ENCODE peak calls at places on chromosomes 1 and 21, in six cellular contexts. T, G, W, L, M and B are unnamed samples.

GRCh38 chr1:77473690-77474089 is 191.9 kb downstream of the AK5 start:
- DNase-seq in T (no peak), G (no peak), W (no peak), L (peak), M (peak), B (no peak)

GRCh38 chr1:48250572-48250971 is 28.1 kb downstream of the SLC5A9 start:
- DNase-seq in T (no peak), G (peak), W (no peak), L (no peak), M (no peak), B (no peak)

GRCh38 chr1:110477445-110477957 is 26.6 kb downstream of the PROK1 start:
- DNase-seq in T (no peak), G (no peak), W (no peak), L (no peak), M (no peak), B (no peak)

GRCh38 chr1:184036517-184036949 is 995 bp downstream of the COLGALT2 start:
- DNase-seq in T (peak), G (no peak), W (no peak), L (no peak), M (peak), B (no peak)

GRCh38 chr1:101992816-101993575 is 3.7 kb downstream of the OLFM3 start:
- DNase-seq in T (no peak), G (no peak), W (no peak), L (no peak), M (peak), B (no peak)

GRCh38 chr21:45467221-45467779 is 62.3 kb downstream of the COL18A1 start:
- DNase-seq in T (no peak), G (no peak), W (no peak), L (no peak), M (no peak), B (peak)

GRCh38 chr1:63359561-63359960 is 7.9 kb upstream of the ALG6 start:
- DNase-seq in T (no peak), G (no peak), W (no peak), L (no peak), M (no peak), B (no peak)

GRCh38 chr21:42056468-42056867 is 14.6 kb upstream of the UMODL1 start:
- DNase-seq in T (no peak), G (peak), W (no peak), L (no peak), M (no peak), B (no peak)

GRCh38 chr1:42312576-42313212 is 22.3 kb downstream of the FOXJ3 start:
- DNase-seq in T (no peak), G (no peak), W (no peak), L (no peak), M (no peak), B (no peak)

GRCh38 chr1:70487910-70488665 is 77.0 kb downstream of the CTH start:
- DNase-seq in T (no peak), G (no peak), W (no peak), L (no peak), M (peak), B (no peak)

GRCh38 chr1:157073944-157074685 is 25.5 kb downstream of the ETV3L start:
- DNase-seq in T (no peak), G (peak), W (peak), L (no peak), M (peak), B (peak)

GRCh38 chr21:29725025-29725736 is 214.6 kb downstream of the GRIK1 start:
- DNase-seq in T (no peak), G (no peak), W (no peak), L (no peak), M (no peak), B (no peak)

GRCh38 chr1:7576946-7577657 is 194.0 kb upstream of the VAMP3 start:
- DNase-seq in T (no peak), G (no peak), W (no peak), L (no peak), M (no peak), B (peak)

GRCh38 chr1:109501644-109502367 is 7.7 kb downstream of the AMIGO1 start:
- DNase-seq in T (no peak), G (no peak), W (no peak), L (no peak), M (no peak), B (no peak)

GRCh38 chr1:156291226-156292061 is 4.0 kb downstream of the GLMP start:
- DNase-seq in T (peak), G (peak), W (peak), L (no peak), M (peak), B (peak)

GRCh38 chr21:40512590-40512989 is 334.4 kb downstream of the DSCAM start:
- DNase-seq in T (no peak), G (no peak), W (no peak), L (no peak), M (no peak), B (no peak)

GRCh38 chr1:9787702-9788101 is 36.1 kb downstream of the CLSTN1 start:
- DNase-seq in T (no peak), G (no peak), W (no peak), L (no peak), M (no peak), B (no peak)

GRCh38 chr1:153550827-153551512 is 1.9 kb upstream of the S100A3 start:
- DNase-seq in T (no peak), G (no peak), W (peak), L (no peak), M (no peak), B (peak)

GRCh38 chr1:163412216-163412615 is 90.5 kb downstream of the NUF2 start:
- DNase-seq in T (no peak), G (no peak), W (no peak), L (no peak), M (no peak), B (no peak)

GRCh38 chr1:85264150-85264549 is 4.7 kb upstream of the C1orf52 start:
- DNase-seq in T (no peak), G (no peak), W (no peak), L (no peak), M (no peak), B (no peak)

GRCh38 chr1:85262985-85263384 is 3.5 kb upstream of the C1orf52 start:
- DNase-seq in T (no peak), G (no peak), W (no peak), L (no peak), M (no peak), B (no peak)

GRCh38 chr1:85259118-85259865 is at the start of gene C1orf52:
- DNase-seq in T (peak), G (peak), W (peak), L (peak), M (peak), B (peak)

GRCh38 chr1:85259866-85260345 is 444 bp upstream of the C1orf52 start:
- DNase-seq in T (no peak), G (no peak), W (no peak), L (no peak), M (no peak), B (no peak)

GRCh38 chr1:85258536-85259117 is 835 bp downstream of the C1orf52 start:
- DNase-seq in T (no peak), G (no peak), W (no peak), L (no peak), M (peak), B (no peak)
- TF ChIP-seq CTCF in T (peak), G (no peak), W (no peak), L (peak), M (no peak), B (no peak)

DNA sequence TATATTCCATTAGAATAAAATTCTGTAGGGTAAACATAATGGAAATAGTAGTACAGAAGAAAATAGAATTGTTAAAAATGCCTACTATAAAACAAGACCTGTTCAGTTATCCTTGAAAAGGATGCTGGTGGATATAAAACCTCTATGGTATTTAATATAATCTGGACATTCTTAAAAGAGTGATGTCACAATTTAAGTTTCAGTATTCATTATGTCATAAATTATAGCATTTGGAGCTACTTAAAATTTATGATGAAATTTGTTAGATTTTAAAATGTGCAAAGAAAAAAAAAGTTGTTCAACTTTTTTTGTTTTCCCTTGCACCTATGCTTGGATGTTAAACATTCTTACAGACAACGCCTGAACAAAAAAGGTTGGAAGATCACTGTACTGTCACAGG is 50.3 kb downstream of the USP48 start:
- DNase-seq in T (no peak), G (no peak), W (no peak), L (no peak), M (no peak), B (no peak)
- TF ChIP-seq CTCF in T (no peak), G (no peak), W (no peak), L (no peak), M (no peak), B (no peak)

GRCh38 chr1:1619917-1620361 is 4.6 kb downstream of the MIB2 start:
- DNase-seq in T (no peak), G (no peak), W (no peak), L (no peak), M (no peak), B (no peak)
- TF ChIP-seq CTCF in T (no peak), G (no peak), W (no peak), L (no peak), M (peak), B (no peak)

GRCh38 chr1:44361478-44361877 is 6.4 kb upstream of the ERI3 start:
- DNase-seq in T (no peak), G (no peak), W (no peak), L (no peak), M (no peak), B (no peak)
- TF ChIP-seq CTCF in T (peak), G (no peak), W (no peak), L (peak), M (no peak), B (no peak)

GRCh38 chr1:58921342-58921741 is 137.5 kb upstream of the JUN start:
- DNase-seq in T (no peak), G (no peak), W (no peak), L (no peak), M (no peak), B (no peak)

GRCh38 chr1:58923090-58923470 is 139.2 kb upstream of the JUN start:
- DNase-seq in T (no peak), G (no peak), W (no peak), L (no peak), M (no peak), B (no peak)

GRCh38 chr1:58924016-58924565 is 140.2 kb upstream of the JUN start:
- DNase-seq in T (no peak), G (no peak), W (no peak), L (no peak), M (no peak), B (no peak)

GRCh38 chr1:58921751-58922150 is 137.9 kb upstream of the JUN start:
- DNase-seq in T (no peak), G (no peak), W (no peak), L (no peak), M (no peak), B (no peak)

GRCh38 chr1:58922302-58923089 is 138.6 kb upstream of the JUN start:
- DNase-seq in T (no peak), G (peak), W (no peak), L (no peak), M (peak), B (peak)
- TF ChIP-seq CTCF in T (no peak), G (no peak), W (no peak), L (no peak), M (no peak), B (no peak)

GRCh38 chr1:80656011-80656627 is 1144.6 kb upstream of the ADGRL2 start:
- DNase-seq in T (no peak), G (peak), W (no peak), L (no peak), M (peak), B (no peak)
- TF ChIP-seq CTCF in T (peak), G (no peak), W (no peak), L (no peak), M (peak), B (no peak)